ENCODE peak calls at places on chromosomes 12 and 14, in six cellular contexts. E, Q, Y, T, U and K are unnamed samples.

GRCh38 chr12:89085421-89085820 is 266.9 kb downstream of the DUSP6 start:
- DNase-seq in Y (no peak), T (no peak), E (no peak), Q (no peak), U (no peak), K (no peak)

GRCh38 chr14:20622816-20623291 is 18.6 kb downstream of the OR6S1 start:
- DNase-seq in T (no peak), Q (no peak), Y (no peak), E (no peak), U (no peak), K (no peak)

GRCh38 chr12:92341333-92341691 is 195.7 kb upstream of the BTG1 start:
- DNase-seq in Q (no peak), E (no peak), T (peak), Y (no peak), U (peak), K (no peak)

GRCh38 chr12:79514730-79515525 is 175.8 kb downstream of the PAWR start:
- DNase-seq in E (no peak), U (no peak), Y (no peak), T (no peak), Q (no peak), K (no peak)

GRCh38 chr12:76790564-76791552 is 26.9 kb downstream of the ZDHHC17 start:
- DNase-seq in Y (no peak), T (peak), E (no peak), U (peak), Q (peak), K (peak)

GRCh38 chr14:75295061-75295461 is 16.4 kb downstream of the FOS start:
- DNase-seq in Q (no peak), T (no peak), E (peak), Y (peak), U (no peak), K (no peak)

GRCh38 chr12:68334136-68334535 is 2.0 kb upstream of the MDM1 start:
- DNase-seq in E (peak), U (peak), Q (no peak), Y (no peak), T (no peak), K (peak)

GRCh38 chr14:37874429-37875109 is 279.1 kb downstream of the TTC6 start:
- DNase-seq in Y (no peak), E (peak), Q (peak), U (no peak), T (peak), K (peak)

GRCh38 chr14:97153527-97153926 is 356.3 kb downstream of the VRK1 start:
- DNase-seq in U (no peak), Y (no peak), E (no peak), Q (no peak), T (no peak), K (no peak)

GRCh38 chr12:121628037-121628436 is 1.7 kb downstream of the ORAI1 start:
- DNase-seq in T (no peak), Q (no peak), E (peak), Y (no peak), U (no peak), K (peak)

GRCh38 chr14:55107766-55108554 is 21.1 kb upstream of the LGALS3 start:
- DNase-seq in U (peak), Q (no peak), Y (peak), E (peak), T (peak), K (no peak)

GRCh38 chr12:51823875-51824565 is 24.5 kb downstream of the FIGNL2 start:
- DNase-seq in Q (peak), T (peak), U (peak), Y (no peak), E (peak), K (peak)

GRCh38 chr14:35222324-35222723 is 69.9 kb upstream of the PSMA6 start:
- DNase-seq in E (no peak), Q (no peak), U (no peak), T (no peak), Y (no peak), K (no peak)

GRCh38 chr12:64088431-64089349 is 133.4 kb downstream of the KICS2 start:
- DNase-seq in T (peak), U (peak), E (peak), Y (no peak), Q (peak), K (no peak)

GRCh38 chr12:95337176-95337575 is 119.6 kb downstream of the VEZT start:
- DNase-seq in E (no peak), T (no peak), U (no peak), Y (no peak), Q (no peak), K (no peak)

GRCh38 chr14:103428732-103429556 is 43.7 kb downstream of the MARK3 start:
- DNase-seq in Y (no peak), E (no peak), T (no peak), U (no peak), Q (no peak), K (no peak)

GRCh38 chr12:107759410-107759809 is 1.5 kb downstream of the PRDM4 start:
- DNase-seq in U (peak), Y (no peak), Q (peak), T (peak), E (peak), K (peak)

GRCh38 chr14:60640859-60641721 is 8.2 kb downstream of the SIX1 start:
- DNase-seq in Y (no peak), U (no peak), Q (no peak), T (no peak), E (no peak), K (no peak)

GRCh38 chr14:73242274-73242960 is 5.1 kb downstream of the PAPLN start:
- DNase-seq in Y (no peak), U (no peak), T (no peak), Q (no peak), E (no peak), K (no peak)

GRCh38 chr12:112839386-112839972 is 47.9 kb downstream of the RPH3A start:
- DNase-seq in E (peak), U (no peak), Q (no peak), T (peak), Y (peak), K (no peak)

GRCh38 chr12:93316623-93316971 is 61.1 kb upstream of the NUDT4 start:
- DNase-seq in U (no peak), Q (no peak), E (no peak), Y (no peak), T (no peak), K (no peak)

GRCh38 chr14:50451854-50452253 is 55.2 kb upstream of the CDKL1 start:
- DNase-seq in Q (no peak), E (no peak), T (no peak), U (no peak), Y (no peak), K (no peak)

GRCh38 chr12:120078868-120079267 is 37.7 kb downstream of the RAB35 start:
- DNase-seq in E (peak), U (no peak), T (no peak), Q (no peak), Y (no peak), K (no peak)

GRCh38 chr12:91952916-91953315 is 192.7 kb downstream of the BTG1 start:
- DNase-seq in U (no peak), Y (no peak), T (no peak), E (no peak), Q (no peak), K (no peak)

GRCh38 chr12:102021540-102022246 is 40.1 kb downstream of the WASHC3 start:
- DNase-seq in U (no peak), Y (no peak), Q (no peak), T (no peak), E (no peak), K (no peak)

GRCh38 chr14:100282083-100282350 is 24.2 kb downstream of the SLC25A29 start:
- DNase-seq in U (no peak), T (no peak), E (no peak), Y (no peak), Q (no peak), K (no peak)